ENCODE peak calls at places on chromosomes 7 and 10, in ten cellular contexts. Z is sigmoid colon, M is suprapubic skin, N is transverse colon, Y is esophagus muscularis mucosa, A is H1, H is HepG2, V is GM12878, F is K562, W is upper lobe of left lung. K is an unnamed sample.

GRCh38 chr10:29163746-29164145 is 125.1 kb upstream of the LYZL1 start:
- DNase-seq in Z (no peak), M (no peak), N (no peak), Y (peak), A (no peak), H (no peak), V (no peak), F (no peak), W (no peak), K (no peak)

GRCh38 chr10:114623661-114624294 is 34.3 kb downstream of the ABLIM1 start:
- DNase-seq in Z (no peak), M (no peak), N (no peak), Y (no peak), A (peak), H (peak), V (no peak), F (no peak), W (no peak), K (no peak)

GRCh38 chr10:118585794-118586193 is 9.7 kb downstream of the PRLHR start:
- DNase-seq in Z (no peak), M (no peak), N (no peak), Y (no peak), A (no peak), H (no peak), V (no peak), F (no peak), W (no peak), K (no peak)

GRCh38 chr7:158811894-158812293 is 17.4 kb downstream of the ESYT2 start:
- DNase-seq in Z (peak), M (no peak), N (no peak), Y (no peak), A (no peak), H (no peak), V (no peak), F (no peak), W (peak), K (no peak)

GRCh38 chr7:106064836-106065559 is 47.1 kb downstream of the SYPL1 start:
- DNase-seq in Z (peak), M (peak), N (peak), Y (peak), A (no peak), H (peak), V (no peak), F (peak), W (no peak), K (peak)

GRCh38 chr10:90288403-90288933 is 569.4 kb downstream of the HTR7 start:
- DNase-seq in Z (no peak), M (no peak), N (no peak), Y (no peak), A (no peak), H (no peak), V (no peak), F (no peak), W (no peak), K (no peak)

GRCh38 chr10:8656261-8656660 is 601.8 kb downstream of the GATA3 start:
- DNase-seq in Z (no peak), M (no peak), N (no peak), Y (no peak), A (no peak), H (no peak), V (no peak), F (no peak), W (no peak), K (no peak)

GRCh38 chr7:132861424-132861823 is 220.5 kb downstream of the CHCHD3 start:
- DNase-seq in Z (no peak), M (no peak), N (no peak), Y (no peak), A (no peak), H (no peak), V (no peak), F (no peak), W (no peak), K (no peak)

GRCh38 chr7:116354546-116355422 is 144.4 kb downstream of the TES start:
- DNase-seq in Z (peak), M (peak), N (peak), Y (no peak), A (peak), H (peak), V (no peak), F (peak), W (no peak), K (peak)

GRCh38 chr7:55148571-55148970 is 129.8 kb downstream of the EGFR start:
- DNase-seq in Z (no peak), M (no peak), N (peak), Y (peak), A (no peak), H (no peak), V (no peak), F (no peak), W (no peak), K (no peak)

GRCh38 chr10:122492955-122493597 is 31.7 kb downstream of the HTRA1 start:
- DNase-seq in Z (peak), M (no peak), N (no peak), Y (no peak), A (no peak), H (no peak), V (no peak), F (no peak), W (no peak), K (no peak)

GRCh38 chr10:54009672-54010071 is 791.4 kb downstream of the PCDH15 start:
- DNase-seq in Z (no peak), M (no peak), N (no peak), Y (no peak), A (no peak), H (no peak), V (no peak), F (no peak), W (no peak), K (no peak)

GRCh38 chr7:108299251-108300014 is 156.8 kb downstream of the NRCAM start:
- DNase-seq in Z (no peak), M (no peak), N (no peak), Y (no peak), A (no peak), H (no peak), V (no peak), F (no peak), W (no peak), K (no peak)

GRCh38 chr7:127057918-127058317 is 194.8 kb downstream of the GRM8 start:
- DNase-seq in Z (no peak), M (no peak), N (no peak), Y (no peak), A (no peak), H (no peak), V (no peak), F (peak), W (no peak), K (no peak)

GRCh38 chr7:12458520-12459131 is 55.0 kb upstream of the VWDE start:
- DNase-seq in Z (no peak), M (no peak), N (no peak), Y (no peak), A (no peak), H (peak), V (no peak), F (peak), W (no peak), K (no peak)

GRCh38 chr10:17257466-17258321 is 29.7 kb downstream of the VIM start:
- DNase-seq in Z (no peak), M (no peak), N (peak), Y (no peak), A (no peak), H (peak), V (peak), F (peak), W (no peak), K (peak)

GRCh38 chr7:8261711-8262695 is at the start of gene ICA1:
- DNase-seq in Z (peak), M (peak), N (peak), Y (no peak), A (no peak), H (no peak), V (no peak), F (peak), W (peak), K (peak)

GRCh38 chr10:87585565-87586514 is 73.8 kb upstream of the PAPSS2 start:
- DNase-seq in Z (no peak), M (no peak), N (peak), Y (no peak), A (no peak), H (peak), V (no peak), F (peak), W (no peak), K (peak)

GRCh38 chr10:48314107-48314506 is 7.6 kb downstream of the MAPK8 start:
- DNase-seq in Z (no peak), M (no peak), N (no peak), Y (no peak), A (no peak), H (no peak), V (no peak), F (no peak), W (no peak), K (no peak)

GRCh38 chr10:14118953-14119352 is 211.8 kb downstream of the FRMD4A start:
- DNase-seq in Z (no peak), M (no peak), N (no peak), Y (no peak), A (no peak), H (no peak), V (no peak), F (no peak), W (no peak), K (no peak)

GRCh38 chr10:45599021-45599603 is 73.5 kb downstream of the ZFAND4 start:
- DNase-seq in Z (no peak), M (no peak), N (no peak), Y (no peak), A (no peak), H (peak), V (no peak), F (peak), W (no peak), K (no peak)

GRCh38 chr10:123274513-123275182 is 120.4 kb downstream of the BUB3 start:
- DNase-seq in Z (no peak), M (no peak), N (no peak), Y (no peak), A (no peak), H (no peak), V (no peak), F (no peak), W (peak), K (no peak)

GRCh38 chr10:114367676-114368391 is 36.5 kb downstream of the AFAP1L2 start:
- DNase-seq in Z (no peak), M (no peak), N (no peak), Y (no peak), A (no peak), H (no peak), V (no peak), F (peak), W (no peak), K (no peak)

DNA sequence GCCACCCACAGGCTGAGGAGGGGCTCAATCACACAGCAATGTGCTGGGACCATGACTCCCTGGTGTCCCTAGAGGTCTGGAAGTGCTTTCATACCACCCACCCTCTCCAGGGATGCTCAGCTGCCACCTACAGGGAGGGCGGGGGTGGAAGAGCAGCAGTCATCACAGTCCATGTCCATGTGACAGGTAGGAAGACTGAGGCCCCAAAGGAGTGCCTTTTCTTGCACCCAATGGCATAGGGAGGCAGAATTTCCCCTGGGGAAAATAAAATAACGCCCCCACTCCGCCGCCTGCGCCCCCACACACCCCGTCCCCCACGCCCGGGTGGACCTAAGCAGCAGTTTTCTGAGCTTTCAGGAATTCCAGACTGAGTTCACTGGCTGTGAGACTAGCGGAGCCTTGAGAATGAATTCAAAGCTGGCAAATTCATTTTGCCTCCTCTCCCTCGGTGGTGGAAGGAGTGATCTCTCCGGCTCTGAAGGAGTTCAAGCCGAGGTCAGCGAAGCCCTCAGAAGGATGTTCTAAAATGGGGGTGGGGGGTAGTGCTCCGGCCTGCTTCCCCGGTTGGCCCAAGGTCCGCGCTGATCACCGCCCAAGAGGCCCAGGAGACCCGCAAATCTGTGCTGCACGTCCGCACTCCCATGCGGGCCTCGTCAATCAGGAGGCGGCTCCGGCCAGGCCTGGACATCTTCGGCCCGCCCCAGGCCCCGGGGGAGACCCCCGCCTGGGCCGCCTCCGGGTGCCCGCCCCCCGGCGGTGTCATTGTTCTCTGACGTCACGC is 2.1 kb upstream of the ZMIZ1 start:
- DNase-seq in Z (peak), M (no peak), N (no peak), Y (no peak), A (no peak), H (peak), V (no peak), F (peak), W (no peak), K (no peak)
- TF ChIP-seq EP300 in Z (no peak), M (no peak), N (no peak), Y (no peak), A (no peak), H (no peak), V (no peak), F (no peak), W (no peak), K (no peak)

DNA sequence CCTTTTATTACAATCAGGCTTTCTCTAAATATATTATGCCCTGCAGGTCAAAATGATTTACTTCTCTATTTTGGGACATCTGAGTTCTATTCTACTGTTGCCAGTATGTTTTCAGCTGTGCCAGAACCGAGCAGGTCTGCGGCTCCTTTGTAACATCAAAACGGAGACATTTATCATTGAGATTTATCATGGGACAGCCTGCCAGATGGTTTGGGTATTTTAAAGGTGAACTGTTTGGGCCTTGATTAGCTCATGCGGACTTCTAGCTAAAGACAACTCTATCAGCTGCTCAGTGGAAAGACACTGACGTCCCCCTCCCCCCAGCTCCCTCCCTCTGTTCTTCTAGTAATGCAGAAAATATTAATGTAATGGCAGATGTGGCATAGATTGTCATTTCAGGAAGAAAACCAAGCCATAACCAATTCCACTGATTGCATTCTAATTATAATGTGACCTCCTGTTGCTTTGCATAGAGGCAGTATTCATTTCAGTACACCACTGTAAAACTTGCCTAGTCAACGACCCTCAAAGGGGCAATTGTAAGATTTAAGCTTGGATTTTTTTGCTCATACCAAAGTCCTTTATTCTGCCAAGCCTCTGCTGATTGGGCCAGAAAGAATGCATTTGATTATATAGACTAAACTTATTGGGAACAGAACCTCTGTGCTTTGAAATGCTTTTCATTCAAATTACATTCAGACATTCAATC is 966.7 kb downstream of the LRMDA start:
- DNase-seq in Z (peak), M (no peak), N (no peak), Y (no peak), A (no peak), H (no peak), V (no peak), F (no peak), W (no peak), K (no peak)
- TF ChIP-seq POLR2AphosphoS5 in Z (peak), M (no peak), N (no peak), Y (no peak), A (no peak), H (no peak), V (no peak), F (no peak), W (no peak), K (no peak)

GRCh38 chr10:32929634-32930033 is 28.4 kb downstream of the ITGB1 start:
- DNase-seq in Z (no peak), M (no peak), N (no peak), Y (no peak), A (no peak), H (no peak), V (no peak), F (no peak), W (no peak), K (no peak)
- TF ChIP-seq EP300 in Z (no peak), M (no peak), N (no peak), Y (no peak), A (no peak), H (no peak), V (no peak), F (no peak), W (no peak), K (no peak)

GRCh38 chr7:98078197-98078870 is 28.3 kb upstream of the LMTK2 start:
- DNase-seq in Z (peak), M (no peak), N (no peak), Y (peak), A (no peak), H (no peak), V (no peak), F (no peak), W (no peak), K (peak)
- TF ChIP-seq POLR2AphosphoS5 in Z (no peak), M (no peak), N (no peak), Y (no peak), A (no peak), H (no peak), V (no peak), F (no peak), W (no peak), K (no peak)

GRCh38 chr10:110746254-110746826 is 102.2 kb downstream of the RBM20 start:
- DNase-seq in Z (peak), M (peak), N (peak), Y (no peak), A (no peak), H (peak), V (no peak), F (peak), W (no peak), K (peak)
- TF ChIP-seq EP300 in Z (no peak), M (no peak), N (no peak), Y (no peak), A (no peak), H (no peak), V (no peak), F (no peak), W (no peak), K (no peak)

GRCh38 chr7:6208573-6209328 is 63.7 kb downstream of the CYTH3 start:
- DNase-seq in Z (no peak), M (no peak), N (no peak), Y (no peak), A (no peak), H (no peak), V (no peak), F (no peak), W (no peak), K (no peak)
- TF ChIP-seq POLR2AphosphoS5 in Z (no peak), M (no peak), N (no peak), Y (no peak), A (no peak), H (no peak), V (no peak), F (no peak), W (no peak), K (no peak)

DNA sequence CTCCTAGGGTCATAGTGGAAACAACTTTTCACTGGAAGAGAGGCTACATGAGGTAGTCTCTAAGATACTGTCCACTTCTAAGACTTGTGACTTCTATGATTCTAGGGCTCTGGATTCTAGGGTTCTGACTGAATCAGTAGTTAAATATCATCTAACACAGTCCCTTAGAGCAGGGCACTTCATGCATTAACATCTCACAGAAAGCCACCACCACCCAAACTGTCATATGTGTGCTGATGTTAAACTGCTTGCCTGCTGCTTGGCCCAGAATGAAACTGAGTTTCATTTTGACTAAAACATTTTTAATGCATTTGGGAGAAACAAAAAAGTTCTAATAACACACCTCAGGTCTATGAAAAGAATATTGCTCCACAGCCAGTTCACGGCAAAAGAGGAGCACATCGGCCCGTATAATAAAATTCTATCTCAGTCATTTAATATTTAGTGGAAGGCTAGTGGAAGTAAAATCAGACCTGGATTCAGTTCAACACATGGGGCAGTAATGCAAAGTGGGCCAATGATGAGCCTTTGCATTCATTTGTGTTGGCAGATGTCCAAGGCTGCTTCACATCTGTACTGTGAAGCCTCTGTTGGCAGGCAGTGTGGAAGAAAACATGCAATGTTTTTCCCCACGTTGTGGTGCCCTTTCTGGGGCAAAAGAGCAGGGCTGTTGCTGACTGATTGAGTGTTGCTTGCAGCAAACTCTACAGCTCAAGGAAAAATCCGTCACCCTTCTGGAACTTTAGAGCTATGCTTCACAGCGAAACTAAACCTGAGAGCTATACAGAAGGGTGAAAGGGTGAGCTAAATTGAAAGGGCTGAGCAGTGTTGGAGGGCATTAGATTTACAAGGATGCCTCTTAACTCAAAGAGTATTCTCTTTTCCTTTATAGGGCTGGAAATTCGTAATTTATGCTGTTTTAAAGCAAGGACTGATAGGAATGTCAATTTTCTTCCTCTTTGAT is 33.5 kb upstream of the AUTS2 start:
- DNase-seq in Z (peak), M (no peak), N (no peak), Y (no peak), A (no peak), H (peak), V (peak), F (peak), W (no peak), K (no peak)
- TF ChIP-seq EP300 in Z (no peak), M (no peak), N (no peak), Y (no peak), A (no peak), H (no peak), V (no peak), F (no peak), W (no peak), K (no peak)

GRCh38 chr7:44885394-44886317 is at the start of gene PURB:
- DNase-seq in Z (peak), M (peak), N (peak), Y (peak), A (peak), H (peak), V (peak), F (peak), W (peak), K (peak)
- TF ChIP-seq POLR2AphosphoS5 in Z (peak), M (peak), N (peak), Y (peak), A (peak), H (peak), V (peak), F (peak), W (peak), K (peak)

GRCh38 chr7:154767821-154768415 is 235.0 kb downstream of the PAXIP1 start:
- DNase-seq in Z (no peak), M (peak), N (no peak), Y (no peak), A (no peak), H (no peak), V (no peak), F (no peak), W (peak), K (no peak)
- TF ChIP-seq EP300 in Z (no peak), M (no peak), N (no peak), Y (no peak), A (no peak), H (no peak), V (no peak), F (no peak), W (no peak), K (no peak)

K was measured in stomach.